ENCODE peak calls at places on chromosome 4, in nine cellular contexts. P is left ventricle myocardium inferior; G is activated T-cell treated with anti-CD3 and anti-CD28 coated beads, Interleukin-2, amount 50 U/mL, for 72 hours; N is astrocyte; K is ovary; Q is NCI-H2081; C is CD8-positive, alpha-beta memory T cell; Z is HFFc6; S is CD4-positive, CD25-positive, alpha-beta regulatory T cell. X is an unnamed sample.

GRCh38 chr4:128350449-128351045 is 62.9 kb upstream of the PGRMC2 start:
- DNase-seq in P (no peak), G (no peak), N (no peak), K (no peak), Q (no peak), C (no peak), Z (no peak), S (no peak), X (no peak)

GRCh38 chr4:26806331-26806730 is 54.3 kb upstream of the STIM2 start:
- DNase-seq in P (no peak), G (no peak), N (peak), K (no peak), Q (no peak), C (no peak), Z (no peak), S (no peak), X (no peak)

GRCh38 chr4:189124149-189124758 is 816.4 kb upstream of the FRG1 start:
- DNase-seq in P (no peak), G (no peak), N (peak), K (peak), Q (peak), C (no peak), Z (peak), S (no peak), X (no peak)

GRCh38 chr4:71029504-71029903 is 36.1 kb downstream of the DCK start:
- DNase-seq in P (no peak), G (no peak), N (no peak), K (no peak), Q (no peak), C (no peak), Z (no peak), S (no peak), X (no peak)

GRCh38 chr4:151133311-151133710 is 33.9 kb downstream of the RPS3A start:
- DNase-seq in P (no peak), G (no peak), N (no peak), K (no peak), Q (no peak), C (no peak), Z (no peak), S (no peak), X (no peak)

GRCh38 chr4:109945056-109945455 is 32.4 kb downstream of the EGF start:
- DNase-seq in P (no peak), G (peak), N (no peak), K (no peak), Q (no peak), C (no peak), Z (no peak), S (no peak), X (no peak)

GRCh38 chr4:98253499-98253898 is 7.7 kb upstream of the RAP1GDS1 start:
- DNase-seq in P (no peak), G (no peak), N (no peak), K (no peak), Q (no peak), C (no peak), Z (no peak), S (no peak), X (no peak)

GRCh38 chr4:8308856-8309771 is 39.6 kb downstream of the HTRA3 start:
- DNase-seq in P (peak), G (no peak), N (no peak), K (peak), Q (no peak), C (no peak), Z (no peak), S (no peak), X (no peak)

GRCh38 chr4:48360285-48360965 is 19.1 kb downstream of the SLAIN2 start:
- DNase-seq in P (no peak), G (no peak), N (peak), K (no peak), Q (no peak), C (no peak), Z (peak), S (no peak), X (no peak)

GRCh38 chr4:103264905-103265304 is 66.8 kb upstream of the CENPE start:
- DNase-seq in P (no peak), G (no peak), N (no peak), K (no peak), Q (no peak), C (no peak), Z (no peak), S (no peak), X (no peak)

GRCh38 chr4:143294310-143294709 is 42.4 kb upstream of the GAB1 start:
- DNase-seq in P (peak), G (no peak), N (peak), K (peak), Q (no peak), C (no peak), Z (no peak), S (no peak), X (no peak)

GRCh38 chr4:189178125-189178746 is 762.4 kb upstream of the FRG1 start:
- DNase-seq in P (no peak), G (no peak), N (no peak), K (no peak), Q (no peak), C (no peak), Z (no peak), S (no peak), X (no peak)

GRCh38 chr4:106366026-106366425 is 2.6 kb downstream of the GIMD1 start:
- DNase-seq in P (no peak), G (no peak), N (peak), K (no peak), Q (no peak), C (no peak), Z (peak), S (no peak), X (no peak)

GRCh38 chr4:153318696-153319320 is 25.7 kb upstream of the MND1 start:
- DNase-seq in P (no peak), G (peak), N (peak), K (no peak), Q (peak), C (no peak), Z (peak), S (no peak), X (peak)

GRCh38 chr4:168248311-168248710 is 70.2 kb downstream of the DDX60 start:
- DNase-seq in P (no peak), G (no peak), N (no peak), K (no peak), Q (no peak), C (no peak), Z (no peak), S (no peak), X (no peak)

GRCh38 chr4:149735796-149736195 is 79.8 kb downstream of the IQCM start:
- DNase-seq in P (no peak), G (no peak), N (no peak), K (no peak), Q (no peak), C (no peak), Z (no peak), S (no peak), X (no peak)

GRCh38 chr4:3255611-3256186 is 6.7 kb downstream of the MSANTD1 start:
- DNase-seq in P (peak), G (no peak), N (no peak), K (peak), Q (no peak), C (no peak), Z (no peak), S (no peak), X (no peak)

GRCh38 chr4:159543831-159544230 is 441.0 kb downstream of the RAPGEF2 start:
- DNase-seq in P (no peak), G (no peak), N (no peak), K (no peak), Q (no peak), C (no peak), Z (no peak), S (no peak), X (no peak)

GRCh38 chr4:86512631-86513030 is 81.5 kb upstream of the PTPN13 start:
- DNase-seq in P (no peak), G (no peak), N (no peak), K (no peak), Q (no peak), C (no peak), Z (no peak), S (no peak), X (no peak)

GRCh38 chr4:109735566-109736454 is 5.9 kb upstream of the PLA2G12A start:
- DNase-seq in P (no peak), G (no peak), N (peak), K (no peak), Q (no peak), C (no peak), Z (peak), S (no peak), X (no peak)

GRCh38 chr4:140238353-140239041 is 84.5 kb upstream of the MAML3 start:
- DNase-seq in P (peak), G (no peak), N (peak), K (peak), Q (peak), C (no peak), Z (peak), S (no peak), X (no peak)

GRCh38 chr4:37383579-37384229 is 139.2 kb downstream of the NWD2 start:
- DNase-seq in P (no peak), G (peak), N (no peak), K (no peak), Q (peak), C (no peak), Z (peak), S (no peak), X (peak)

GRCh38 chr4:186604124-186604627 is 48.8 kb upstream of the MTNR1A start:
- DNase-seq in P (no peak), G (no peak), N (no peak), K (no peak), Q (no peak), C (no peak), Z (no peak), S (no peak), X (no peak)

GRCh38 chr4:185421366-185422124 is 4.2 kb downstream of the UFSP2 start:
- DNase-seq in P (no peak), G (no peak), N (peak), K (no peak), Q (no peak), C (no peak), Z (peak), S (no peak), X (no peak)

GRCh38 chr4:128427832-128428366 is 140.3 kb upstream of the PGRMC2 start:
- DNase-seq in P (no peak), G (no peak), N (peak), K (no peak), Q (peak), C (no peak), Z (peak), S (no peak), X (no peak)